ENCODE peak calls at places on chromosome 20, in ten cellular contexts. X, I, T, D, P, N, V, Q, Y and O are unnamed samples.

GRCh38 chr20:31560094-31560899 is 44.8 kb upstream of the ID1 start:
- DNase-seq in X (peak), I (peak), T (peak), D (peak), P (peak), N (peak), V (peak), Q (peak), Y (peak), O (peak)

GRCh38 chr20:15911557-15911956 is 661.7 kb downstream of the KIF16B start:
- DNase-seq in X (no peak), I (no peak), T (no peak), D (no peak), P (no peak), N (no peak), V (no peak), Q (no peak), Y (no peak), O (no peak)

GRCh38 chr20:33811763-33812672 is 870 bp downstream of the CHMP4B start:
- DNase-seq in X (peak), I (no peak), T (peak), D (no peak), P (peak), N (peak), V (peak), Q (peak), Y (peak), O (peak)

GRCh38 chr20:21184810-21185209 is 58.9 kb downstream of the KIZ start:
- DNase-seq in X (no peak), I (no peak), T (peak), D (no peak), P (no peak), N (peak), V (no peak), Q (no peak), Y (no peak), O (no peak)

GRCh38 chr20:58131581-58132142 is 96.8 kb downstream of the ANKRD60 start:
- DNase-seq in X (no peak), I (no peak), T (peak), D (no peak), P (no peak), N (peak), V (no peak), Q (peak), Y (no peak), O (peak)

GRCh38 chr20:59789641-59790040 is 143.8 kb downstream of the SYCP2 start:
- DNase-seq in X (no peak), I (no peak), T (no peak), D (no peak), P (no peak), N (no peak), V (no peak), Q (no peak), Y (no peak), O (no peak)

GRCh38 chr20:63759377-63759901 is 19.9 kb downstream of the SLC2A4RG start:
- DNase-seq in X (no peak), I (no peak), T (no peak), D (no peak), P (no peak), N (no peak), V (no peak), Q (no peak), Y (no peak), O (no peak)

GRCh38 chr20:4998160-4998651 is 3.1 kb downstream of the SLC23A2 start:
- DNase-seq in X (no peak), I (no peak), T (no peak), D (no peak), P (no peak), N (no peak), V (no peak), Q (no peak), Y (no peak), O (no peak)

GRCh38 chr20:57179265-57179664 is 87.2 kb downstream of the BMP7 start:
- DNase-seq in X (no peak), I (no peak), T (no peak), D (no peak), P (no peak), N (peak), V (no peak), Q (no peak), Y (no peak), O (no peak)

GRCh38 chr20:11266571-11266970 is 592.8 kb upstream of the JAG1 start:
- DNase-seq in X (no peak), I (no peak), T (peak), D (no peak), P (no peak), N (peak), V (no peak), Q (no peak), Y (no peak), O (no peak)

GRCh38 chr20:11234181-11234969 is 560.6 kb upstream of the JAG1 start:
- DNase-seq in X (no peak), I (no peak), T (peak), D (no peak), P (no peak), N (no peak), V (no peak), Q (no peak), Y (no peak), O (no peak)

GRCh38 chr20:38168791-38169589 is 3.9 kb upstream of the TGM2 start:
- DNase-seq in X (no peak), I (no peak), T (no peak), D (no peak), P (no peak), N (peak), V (no peak), Q (no peak), Y (no peak), O (no peak)

GRCh38 chr20:57659131-57659788 is 39.0 kb upstream of the ZBP1 start:
- DNase-seq in X (no peak), I (no peak), T (no peak), D (no peak), P (no peak), N (no peak), V (no peak), Q (no peak), Y (peak), O (no peak)

GRCh38 chr20:38094968-38095689 is 61.6 kb downstream of the RPRD1B start:
- DNase-seq in X (no peak), I (no peak), T (no peak), D (no peak), P (no peak), N (no peak), V (no peak), Q (no peak), Y (no peak), O (no peak)

GRCh38 chr20:19260412-19261090 is 48.1 kb downstream of the SLC24A3 start:
- DNase-seq in X (no peak), I (no peak), T (no peak), D (no peak), P (no peak), N (peak), V (no peak), Q (no peak), Y (no peak), O (no peak)

GRCh38 chr20:48698507-48699267 is 129.1 kb downstream of the PREX1 start:
- DNase-seq in X (no peak), I (no peak), T (no peak), D (no peak), P (no peak), N (no peak), V (no peak), Q (no peak), Y (peak), O (no peak)

GRCh38 chr20:46053416-46053815 is 24.4 kb downstream of the SLC12A5 start:
- DNase-seq in X (no peak), I (no peak), T (no peak), D (no peak), P (no peak), N (no peak), V (no peak), Q (no peak), Y (no peak), O (no peak)

GRCh38 chr20:13231031-13231752 is 10.1 kb downstream of the ISM1 start:
- DNase-seq in X (peak), I (no peak), T (peak), D (no peak), P (no peak), N (peak), V (peak), Q (peak), Y (no peak), O (peak)

GRCh38 chr20:40939667-40940066 is 89.0 kb upstream of the TOP1 start:
- DNase-seq in X (no peak), I (no peak), T (no peak), D (no peak), P (no peak), N (no peak), V (no peak), Q (no peak), Y (no peak), O (no peak)

GRCh38 chr20:56957737-56958553 is 308.5 kb downstream of the BMP7 start:
- DNase-seq in X (no peak), I (no peak), T (no peak), D (no peak), P (no peak), N (no peak), V (no peak), Q (no peak), Y (no peak), O (no peak)

GRCh38 chr20:43809206-43809819 is 82.5 kb upstream of the GTSF1L start:
- DNase-seq in X (no peak), I (no peak), T (no peak), D (no peak), P (no peak), N (no peak), V (no peak), Q (no peak), Y (no peak), O (no peak)

GRCh38 chr20:51666126-51666525 is 102.1 kb downstream of the ATP9A start:
- DNase-seq in X (no peak), I (no peak), T (no peak), D (no peak), P (no peak), N (peak), V (no peak), Q (no peak), Y (no peak), O (no peak)